ENCODE peak calls at places on chromosomes 13 and 19, in six cellular contexts. R is choroid plexus epithelial cell, J is A673, M is neural progenitor cell, P is fibroblast of pulmonary artery, I is heart left ventricle. F is an unnamed sample.

GRCh38 chr13:103883152-103883551 is 816.9 kb upstream of the SLC10A2 start:
- DNase-seq in I (peak; percentile 69), M (peak; percentile 83), J (peak; percentile 76), R (peak; percentile 96), P (peak; percentile 95), F (peak; percentile 37)

GRCh38 chr13:46896346-46897138 is at the start of gene HTR2A:
- DNase-seq in R (peak; percentile 60), J (peak; percentile 69), I (no peak), P (peak; percentile 40), M (peak; percentile 55), F (peak; percentile 18)

GRCh38 chr19:14432817-14433453 is at the start of gene PKN1:
- DNase-seq in R (no peak), J (peak; percentile 57), P (peak; percentile 28), M (peak; percentile 91), I (peak; percentile 77), F (peak; percentile 98)

GRCh38 chr19:42018503-42019193 is 24.6 kb upstream of the ATP1A3 start:
- DNase-seq in M (no peak), J (no peak), R (peak; percentile 2), I (no peak), P (no peak), F (no peak)

GRCh38 chr19:56116606-56117005 is 4.5 kb downstream of the ZNF787 start:
- DNase-seq in J (no peak), M (no peak), I (no peak), R (no peak), P (no peak), F (no peak)

GRCh38 chr19:15253076-15253475 is 20.8 kb upstream of the EPHX3 start:
- DNase-seq in J (no peak), P (no peak), M (no peak), R (no peak), I (no peak), F (no peak)

GRCh38 chr19:55216461-55217198 is 7.3 kb upstream of the PTPRH start:
- DNase-seq in I (peak; percentile 75), P (peak; percentile 99), R (peak; percentile 100), J (peak; percentile 98), M (peak; percentile 95), F (peak; percentile 91)

GRCh38 chr19:36876993-36877938 is 26.6 kb downstream of the ZNF345 start:
- DNase-seq in J (no peak), I (no peak), R (peak; percentile 1), M (no peak), P (no peak), F (no peak)

GRCh38 chr13:59643239-59643865 is 520.4 kb downstream of the DIAPH3 start:
- DNase-seq in J (no peak), P (no peak), I (no peak), M (no peak), R (no peak), F (no peak)

GRCh38 chr19:3210347-3211017 is 14.0 kb upstream of the CELF5 start:
- DNase-seq in R (peak; percentile 41), J (peak; percentile 50), M (peak; percentile 61), P (peak; percentile 33), I (no peak), F (peak; percentile 96)

GRCh38 chr19:43784251-43784980 is 3.6 kb upstream of the KCNN4 start:
- DNase-seq in P (peak; percentile 75), J (no peak), M (no peak), R (peak; percentile 72), I (no peak), F (peak; percentile 44)

GRCh38 chr13:46531953-46532352 is 21.0 kb upstream of the LRCH1 start:
- DNase-seq in J (no peak), I (no peak), M (no peak), P (no peak), R (no peak), F (no peak)

GRCh38 chr19:5775668-5776309 is 8.8 kb downstream of the PRR22 start:
- DNase-seq in I (no peak), P (peak; percentile 36), M (no peak), R (peak; percentile 65), J (peak; percentile 31), F (peak; percentile 19)

GRCh38 chr19:56995298-56995697 is 124.5 kb upstream of the USP29 start:
- DNase-seq in J (no peak), M (no peak), R (no peak), I (no peak), P (no peak), F (no peak)

GRCh38 chr19:804419-805160 is 7.3 kb downstream of the PTBP1 start:
- DNase-seq in M (no peak), P (no peak), R (no peak), I (peak; percentile 16), J (no peak), F (peak; percentile 70)

GRCh38 chr19:35266904-35267817 is 1.6 kb upstream of the USF2 start:
- DNase-seq in I (peak; percentile 65), R (peak; percentile 38), M (peak; percentile 49), P (no peak), J (peak; percentile 32), F (peak; percentile 81)

DNA sequence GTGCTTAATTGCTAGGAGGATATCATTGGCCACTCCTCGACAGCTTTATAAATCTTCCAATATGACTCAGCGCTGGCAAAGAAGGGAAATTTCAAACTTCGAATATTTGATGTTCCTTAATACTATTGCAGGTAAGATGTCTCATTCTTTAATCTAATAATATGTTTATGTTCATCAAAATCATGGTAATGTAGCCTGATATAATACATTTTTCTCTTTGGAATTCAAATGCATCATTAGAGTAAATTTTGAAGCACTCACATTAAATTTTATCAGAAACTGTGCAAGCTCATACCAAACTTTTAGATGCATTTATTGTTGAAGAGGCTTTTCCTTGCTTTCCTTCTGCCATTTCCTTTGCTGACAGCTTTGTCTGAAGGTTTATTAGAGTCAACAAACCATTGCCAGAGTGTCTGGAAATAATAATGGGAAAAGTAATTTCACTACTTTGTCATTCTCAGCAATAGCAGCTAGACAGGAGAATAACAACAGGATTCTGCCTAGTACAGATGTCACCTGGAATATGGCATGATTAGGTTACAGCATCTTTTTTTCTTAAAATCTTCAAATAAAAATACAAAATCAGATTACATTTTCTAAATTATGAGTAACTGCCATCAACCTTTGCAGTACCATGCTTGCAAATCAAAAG is 78.6 kb upstream of the MAB21L1 start:
- DNase-seq in I (no peak), R (no peak), P (no peak), M (no peak), J (no peak), F (no peak)
- H3K4me3 ChIP-seq in I (no peak overlapping the region), R (no peak overlapping the region), P (no peak overlapping the region), M (no peak overlapping the region), J (no peak overlapping the region), F (no peak overlapping the region)

GRCh38 chr19:46591254-46591653 is 9.9 kb upstream of the CALM3 start:
- DNase-seq in J (no peak), R (no peak), P (no peak), M (no peak), I (no peak), F (no peak)
- H3K4me3 ChIP-seq in J (no peak overlapping the region), R (no peak overlapping the region), P (no peak overlapping the region), M (no peak overlapping the region), I (no peak overlapping the region), F (no peak overlapping the region)

DNA sequence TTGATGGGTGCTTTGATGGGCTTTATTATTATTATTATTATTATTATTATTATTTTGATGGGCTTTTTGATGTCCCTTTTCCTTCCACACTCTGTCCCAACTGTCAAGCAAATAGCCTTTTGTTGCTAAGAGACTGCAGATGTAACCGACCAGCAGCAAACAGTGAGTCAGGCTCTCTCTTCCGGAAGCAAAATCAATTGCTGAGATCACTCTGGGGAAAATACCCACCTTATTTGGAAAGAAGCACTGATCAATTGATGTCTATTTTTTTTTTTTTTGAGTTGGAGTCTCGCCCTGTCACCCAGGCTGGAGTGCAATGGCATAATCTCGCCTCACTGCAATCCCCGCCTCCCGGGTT is 2.9 kb downstream of the LDLR start:
- DNase-seq in M (no peak), I (no peak), J (peak; percentile 56), P (peak; percentile 84), R (peak; percentile 75), F (peak; percentile 12)
- H3K4me3 ChIP-seq in M (no peak overlapping the region), I (no peak overlapping the region), J (peak overlapping the region; percentile 90), P (peak overlapping the region; percentile 97), R (peak overlapping the region; percentile 93), F (no peak overlapping the region)

GRCh38 chr13:99657848-99658265 is 156.6 kb downstream of the TM9SF2 start:
- DNase-seq in P (peak; percentile 28), M (peak; percentile 79), R (peak; percentile 43), J (peak; percentile 73), I (peak; percentile 27), F (peak; percentile 67)
- H3K4me3 ChIP-seq in P (peak overlapping the region; percentile 41), M (peak overlapping the region; percentile 47), R (peak overlapping the region; percentile 62), J (peak overlapping the region; percentile 49), I (peak overlapping the region; percentile 59), F (peak overlapping the region; percentile 22)

GRCh38 chr19:17687141-17687856 is 855 bp downstream of the UNC13A start:
- DNase-seq in I (no peak), M (peak; percentile 37), J (peak; percentile 33), R (no peak), P (no peak), F (peak; percentile 82)
- H3K4me3 ChIP-seq in I (no peak overlapping the region), M (peak overlapping the region; percentile 48), J (peak overlapping the region; percentile 52), R (peak overlapping the region; percentile 52), P (peak overlapping the region; percentile 29), F (peak overlapping the region; percentile 80)

GRCh38 chr13:40619479-40619814 is 47.0 kb downstream of the FOXO1 start:
- DNase-seq in J (no peak), P (no peak), M (no peak), R (peak; percentile 65), I (no peak), F (no peak)

GRCh38 chr13:40622246-40622645 is 44.2 kb downstream of the FOXO1 start:
- DNase-seq in I (no peak), R (no peak), P (no peak), M (no peak), J (no peak), F (no peak)

GRCh38 chr13:40617801-40618356 is 48.6 kb downstream of the FOXO1 start:
- DNase-seq in P (no peak), I (no peak), R (peak; percentile 25), J (no peak), M (no peak), F (no peak)

GRCh38 chr13:40615619-40616018 is 50.8 kb downstream of the FOXO1 start:
- DNase-seq in I (no peak), M (no peak), R (no peak), P (no peak), J (no peak), F (no peak)

DNA sequence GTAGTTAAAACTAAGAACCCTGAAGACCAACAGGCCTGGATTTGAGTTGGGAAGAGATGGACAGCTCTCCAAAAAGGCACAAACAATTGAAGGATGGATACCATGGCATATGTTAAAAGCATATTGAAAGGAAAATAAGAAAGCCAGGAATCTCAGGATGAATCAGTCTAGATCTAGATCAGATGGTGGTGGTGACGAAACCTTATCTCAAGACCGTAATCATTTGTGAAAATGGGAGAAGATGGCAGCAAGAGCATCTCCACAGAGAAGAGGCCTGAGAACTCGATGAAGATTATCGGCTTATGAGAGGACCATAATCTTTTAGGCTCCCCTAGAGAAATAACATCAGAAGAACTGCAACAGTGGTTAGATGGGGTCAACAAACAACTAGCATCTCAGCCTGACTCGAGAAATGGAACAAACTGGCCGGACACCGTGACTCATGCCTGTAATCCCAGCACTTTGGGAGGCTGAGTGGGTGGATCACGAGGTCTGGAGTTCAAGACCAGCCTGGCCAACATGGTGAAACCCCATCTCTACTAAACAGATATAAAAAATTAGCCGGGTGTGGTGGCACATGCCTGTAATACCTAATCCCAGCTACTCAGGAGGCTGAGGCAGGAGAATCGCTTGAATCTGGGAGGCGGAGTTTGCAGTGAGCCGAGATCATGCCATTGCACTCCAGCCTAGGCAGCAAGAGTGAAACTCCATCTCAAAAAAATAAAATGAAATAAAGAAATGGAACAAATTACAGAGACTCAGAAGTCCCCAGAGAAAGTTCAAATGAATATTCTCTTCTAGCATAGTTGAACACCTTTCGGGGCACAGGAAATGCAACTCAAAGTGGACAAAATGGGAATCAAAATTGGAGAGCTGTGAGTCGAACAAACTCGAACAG is 47.6 kb downstream of the FOXO1 start:
- DNase-seq in M (no peak), P (no peak), R (peak; percentile 53), I (no peak), J (no peak), F (no peak)
- H3K4me3 ChIP-seq in M (no peak overlapping the region), P (no peak overlapping the region), R (no peak overlapping the region), I (no peak overlapping the region), J (no peak overlapping the region), F (no peak overlapping the region)

F was measured in H7.